ENCODE peak calls at places on chromosomes 16 and 17, in five cellular contexts. U is stimulated activated CD8-positive, alpha-beta memory T cell treated with anti-CD3 and anti-CD28 coated beads, Interleukin-7, amount 100 ng/mL, for 48 hours; A is WTC11; I is tibial artery; L is NCI-H748 treated with DMSO at 0.1 percent for 48 hours. H is an unnamed sample.

GRCh38 chr17:12789976-12790805 is 893 bp downstream of the ARHGAP44 start:
- DNase-seq in U (no peak), A (peak), I (no peak), L (peak), H (peak)

GRCh38 chr17:74123350-74123749 is 80.1 kb upstream of the RPL38 start:
- DNase-seq in U (no peak), A (no peak), I (no peak), L (no peak), H (no peak)

GRCh38 chr17:18246880-18247612 is 11.5 kb downstream of the FLII start:
- DNase-seq in U (no peak), A (peak), I (no peak), L (peak), H (peak)

GRCh38 chr17:14784997-14785696 is 480.0 kb downstream of the PMP22 start:
- DNase-seq in U (no peak), A (peak), I (no peak), L (no peak), H (peak)

GRCh38 chr17:34499576-34499975 is 79.8 kb upstream of the TMEM132E start:
- DNase-seq in U (no peak), A (peak), I (no peak), L (no peak), H (no peak)

GRCh38 chr16:80803341-80804060 is 897 bp downstream of the CDYL2 start:
- DNase-seq in U (no peak), A (peak), I (no peak), L (no peak), H (no peak)

GRCh38 chr17:1252203-1252608 is 18.0 kb upstream of the BHLHA9 start:
- DNase-seq in U (no peak), A (no peak), I (no peak), L (peak), H (no peak)

GRCh38 chr17:607341-608060 is 107.1 kb downstream of the VPS53 start:
- DNase-seq in U (no peak), A (no peak), I (no peak), L (no peak), H (peak)

GRCh38 chr16:71351558-71351901 is 7.0 kb upstream of the CALB2 start:
- DNase-seq in U (no peak), A (no peak), I (no peak), L (no peak), H (no peak)

GRCh38 chr17:10844667-10845387 is 6.9 kb upstream of the PIRT start:
- DNase-seq in U (peak), A (peak), I (peak), L (peak), H (peak)

GRCh38 chr17:58317421-58318064 is 11.1 kb downstream of the TSPOAP1 start:
- DNase-seq in U (no peak), A (peak), I (peak), L (peak), H (peak)

GRCh38 chr16:25888873-25889272 is 197.1 kb downstream of the HS3ST4 start:
- DNase-seq in U (no peak), A (no peak), I (no peak), L (no peak), H (peak)

GRCh38 chr17:51322390-51323029 is 62.2 kb downstream of the UTP18 start:
- DNase-seq in U (no peak), A (no peak), I (no peak), L (no peak), H (peak)

GRCh38 chr17:60127068-60128064 is 22.4 kb upstream of the CA4 start:
- DNase-seq in U (no peak), A (no peak), I (peak), L (no peak), H (no peak)

GRCh38 chr17:50576864-50577263 is 16.3 kb downstream of the CACNA1G start:
- DNase-seq in U (no peak), A (no peak), I (no peak), L (no peak), H (no peak)

GRCh38 chr17:70629902-70630301 is 460.6 kb downstream of the KCNJ2 start:
- DNase-seq in U (no peak), A (no peak), I (no peak), L (no peak), H (no peak)

GRCh38 chr17:78923660-78924453 is 1.3 kb downstream of the TIMP2 start:
- DNase-seq in U (no peak), A (peak), I (peak), L (peak), H (peak)

GRCh38 chr16:19389246-19389645 is 28.4 kb upstream of the TMC5 start:
- DNase-seq in U (no peak), A (peak), I (no peak), L (peak), H (peak)

GRCh38 chr16:49471038-49471727 is 97.6 kb downstream of the C16orf78 start:
- DNase-seq in U (no peak), A (no peak), I (no peak), L (no peak), H (no peak)

GRCh38 chr17:27544350-27545131 is 86.4 kb upstream of the LGALS9 start:
- DNase-seq in U (peak), A (no peak), I (no peak), L (no peak), H (no peak)

GRCh38 chr17:81959362-81960129 is 1.4 kb downstream of the NOTUM start:
- DNase-seq in U (peak), A (peak), I (no peak), L (peak), H (peak)